ENCODE peak calls at places on chromosomes 3 and 15, in seven cellular contexts. Y is EL, S is HFFc6, Q is NCI-H2107, X is AG08396, A is HTR-8/SVneo, T is dorsolateral prefrontal cortex. N is an unnamed sample.

GRCh38 chr15:26665950-26666921 is 106.6 kb downstream of the GABRB3 start:
- DNase-seq in Y (no peak), S (no peak), Q (no peak), X (no peak), A (no peak), T (no peak), N (no peak)

GRCh38 chr3:53068176-53068575 is 22.3 kb upstream of the SFMBT1 start:
- DNase-seq in Y (no peak), S (no peak), Q (no peak), X (no peak), A (no peak), T (no peak), N (no peak)

GRCh38 chr3:72539856-72540255 is 308.4 kb downstream of the SHQ1 start:
- DNase-seq in Y (no peak), S (no peak), Q (no peak), X (no peak), A (no peak), T (no peak), N (no peak)

GRCh38 chr3:195838714-195839113 is 27.0 kb upstream of the MUC4 start:
- DNase-seq in Y (no peak), S (no peak), Q (no peak), X (no peak), A (no peak), T (no peak), N (no peak)

GRCh38 chr3:147945968-147946519 is 536.9 kb downstream of the ZIC1 start:
- DNase-seq in Y (peak), S (peak), Q (no peak), X (peak), A (peak), T (no peak), N (peak)

GRCh38 chr3:178631950-178632349 is 95.7 kb downstream of the KCNMB2 start:
- DNase-seq in Y (no peak), S (no peak), Q (no peak), X (no peak), A (no peak), T (no peak), N (no peak)

GRCh38 chr3:42228796-42229195 is 37.2 kb downstream of the CCK start:
- DNase-seq in Y (peak), S (peak), Q (no peak), X (no peak), A (no peak), T (no peak), N (no peak)

GRCh38 chr3:196127308-196128040 is 45.6 kb upstream of the TFRC start:
- DNase-seq in Y (no peak), S (no peak), Q (no peak), X (no peak), A (no peak), T (no peak), N (no peak)

GRCh38 chr15:45645026-45645980 is 10.5 kb downstream of the SQOR start:
- DNase-seq in Y (peak), S (peak), Q (no peak), X (peak), A (no peak), T (no peak), N (peak)

GRCh38 chr3:195020921-195021320 is 250.0 kb downstream of the XXYLT1 start:
- DNase-seq in Y (no peak), S (no peak), Q (no peak), X (no peak), A (no peak), T (no peak), N (no peak)

GRCh38 chr15:68550498-68551295 is 28.1 kb upstream of the CORO2B start:
- DNase-seq in Y (peak), S (no peak), Q (peak), X (peak), A (peak), T (peak), N (peak)

GRCh38 chr3:42148982-42149432 is 57.9 kb downstream of the TRAK1 start:
- DNase-seq in Y (peak), S (peak), Q (no peak), X (peak), A (peak), T (peak), N (peak)

GRCh38 chr3:156491192-156491591 is 63.7 kb downstream of the SSR3 start:
- DNase-seq in Y (no peak), S (no peak), Q (no peak), X (no peak), A (no peak), T (no peak), N (no peak)

GRCh38 chr3:114451051-114451451 is 157.2 kb downstream of the TIGIT start:
- DNase-seq in Y (no peak), S (no peak), Q (no peak), X (no peak), A (no peak), T (no peak), N (no peak)

GRCh38 chr3:138365991-138366759 is 17.8 kb downstream of the MRAS start:
- DNase-seq in Y (no peak), S (no peak), Q (no peak), X (no peak), A (no peak), T (no peak), N (no peak)

GRCh38 chr3:195196266-195196665 is 74.7 kb downstream of the XXYLT1 start:
- DNase-seq in Y (peak), S (peak), Q (no peak), X (peak), A (no peak), T (no peak), N (peak)

GRCh38 chr3:187618732-187619131 is 51.5 kb downstream of the SST start:
- DNase-seq in Y (no peak), S (no peak), Q (no peak), X (no peak), A (no peak), T (no peak), N (no peak)

GRCh38 chr15:77530576-77530975 is 102.1 kb downstream of the LINGO1 start:
- DNase-seq in Y (no peak), S (no peak), Q (no peak), X (no peak), A (no peak), T (no peak), N (no peak)

GRCh38 chr3:123285479-123285878 is 83.7 kb downstream of the SEC22A start:
- DNase-seq in Y (no peak), S (no peak), Q (no peak), X (peak), A (no peak), T (no peak), N (no peak)

GRCh38 chr15:64842099-64842940 is 605 bp downstream of the PLEKHO2 start:
- DNase-seq in Y (no peak), S (no peak), Q (no peak), X (no peak), A (no peak), T (no peak), N (peak)

GRCh38 chr3:147120029-147120428 is 286.3 kb downstream of the ZIC4 start:
- DNase-seq in Y (peak), S (peak), Q (no peak), X (peak), A (no peak), T (no peak), N (no peak)

GRCh38 chr3:11077466-11077865 is 76.8 kb upstream of the HRH1 start:
- DNase-seq in Y (peak), S (peak), Q (no peak), X (peak), A (no peak), T (no peak), N (no peak)

GRCh38 chr15:72588096-72588495 is 66.4 kb upstream of the GOLGA6B start:
- DNase-seq in Y (no peak), S (no peak), Q (no peak), X (no peak), A (no peak), T (no peak), N (no peak)

GRCh38 chr3:31661993-31662392 is 129.3 kb downstream of the STT3B start:
- DNase-seq in Y (no peak), S (no peak), Q (no peak), X (no peak), A (no peak), T (no peak), N (no peak)

GRCh38 chr3:176663819-176664218 is 533.5 kb downstream of the TBL1XR1 start:
- DNase-seq in Y (peak), S (peak), Q (peak), X (peak), A (peak), T (no peak), N (peak)

GRCh38 chr15:52257734-52258062 is 37.9 kb downstream of the MYO5C start:
- DNase-seq in Y (no peak), S (no peak), Q (peak), X (no peak), A (no peak), T (no peak), N (peak)

N was measured in brain microvascular endothelial cell.